ENCODE peak calls at places on chromosomes 16 and 17, in nine cellular contexts. Y is heart right ventricle; X is CD8-positive, alpha-beta T cell; Q is small intestine; G is Caco-2; S is K562; V is ovary; P is body of pancreas; B is Panc1. W is an unnamed sample.
A peak's percentile ranks its signal among the peaks of the same experiment; 100 is the strongest.

GRCh38 chr16:3655030-3655790 is 719 bp downstream of the DNASE1 start:
- DNase-seq in Y (no peak), X (no peak), Q (no peak), G (no peak), S (no peak), V (peak; percentile 37), P (peak; percentile 43), B (no peak), W (no peak)

GRCh38 chr17:60154616-60155426 is 5.0 kb downstream of the CA4 start:
- DNase-seq in Y (peak; percentile 42), X (no peak), Q (no peak), G (no peak), S (no peak), V (no peak), P (no peak), B (no peak), W (peak; percentile 71)

GRCh38 chr17:80959330-80960036 is 32.2 kb upstream of the CHMP6 start:
- DNase-seq in Y (peak; percentile 86), X (no peak), Q (no peak), G (no peak), S (no peak), V (peak; percentile 89), P (no peak), B (no peak), W (peak; percentile 96)

GRCh38 chr17:79311373-79311772 is 236.7 kb downstream of the ENGASE start:
- DNase-seq in Y (no peak), X (no peak), Q (no peak), G (no peak), S (no peak), V (no peak), P (no peak), B (no peak), W (no peak)

GRCh38 chr17:70881093-70881492 is 711.8 kb downstream of the KCNJ2 start:
- DNase-seq in Y (no peak), X (no peak), Q (no peak), G (no peak), S (no peak), V (no peak), P (no peak), B (no peak), W (no peak)

GRCh38 chr16:14525021-14525420 is 105.0 kb downstream of the PARN start:
- DNase-seq in Y (no peak), X (no peak), Q (no peak), G (no peak), S (no peak), V (no peak), P (no peak), B (no peak), W (no peak)

GRCh38 chr16:81581107-81581506 is 136.5 kb downstream of the CMIP start:
- DNase-seq in Y (no peak), X (no peak), Q (peak; percentile 56), G (peak; percentile 58), S (no peak), V (no peak), P (no peak), B (peak; percentile 56), W (no peak)

GRCh38 chr17:77572851-77573250 is 385.7 kb upstream of the TNRC6C start:
- DNase-seq in Y (no peak), X (no peak), Q (no peak), G (no peak), S (no peak), V (no peak), P (no peak), B (no peak), W (no peak)

GRCh38 chr17:38418693-38419507 is 9.4 kb upstream of the ARHGAP23 start:
- DNase-seq in Y (no peak), X (no peak), Q (no peak), G (peak; percentile 36), S (no peak), V (no peak), P (no peak), B (no peak), W (no peak)

GRCh38 chr17:43342601-43342905 is 56.2 kb upstream of the ARL4D start:
- DNase-seq in Y (no peak), X (no peak), Q (no peak), G (no peak), S (no peak), V (no peak), P (no peak), B (no peak), W (no peak)

GRCh38 chr17:73635101-73635767 is 9.0 kb downstream of the SDK2 start:
- DNase-seq in Y (no peak), X (no peak), Q (no peak), G (no peak), S (no peak), V (peak; percentile 5), P (no peak), B (no peak), W (no peak)

GRCh38 chr16:11907160-11907970 is 8.4 kb downstream of the GSPT1 start:
- DNase-seq in Y (no peak), X (no peak), Q (no peak), G (no peak), S (no peak), V (no peak), P (no peak), B (no peak), W (no peak)

GRCh38 chr16:67260426-67261063 is 11.8 kb downstream of the SLC9A5 start:
- DNase-seq in Y (no peak), X (no peak), Q (peak; percentile 51), G (peak; percentile 72), S (peak; percentile 63), V (no peak), P (no peak), B (no peak), W (peak; percentile 80)

GRCh38 chr17:40432864-40433528 is 10.3 kb upstream of the IGFBP4 start:
- DNase-seq in Y (no peak), X (no peak), Q (no peak), G (no peak), S (peak; percentile 33), V (no peak), P (peak; percentile 10), B (no peak), W (peak; percentile 76)

GRCh38 chr17:62187681-62188080 is 122.6 kb upstream of the MED13 start:
- DNase-seq in Y (no peak), X (no peak), Q (peak; percentile 76), G (no peak), S (peak; percentile 50), V (no peak), P (no peak), B (no peak), W (no peak)

GRCh38 chr17:71631483-71631882 is 489.3 kb upstream of the SOX9 start:
- DNase-seq in Y (no peak), X (no peak), Q (no peak), G (no peak), S (no peak), V (no peak), P (no peak), B (no peak), W (peak; percentile 39)

GRCh38 chr16:71562552-71562951 is 14.3 kb downstream of the TAT start:
- DNase-seq in Y (no peak), X (no peak), Q (no peak), G (no peak), S (no peak), V (no peak), P (no peak), B (no peak), W (no peak)

GRCh38 chr16:23486480-23486879 is 23.8 kb downstream of the GGA2 start:
- DNase-seq in Y (no peak), X (no peak), Q (no peak), G (no peak), S (no peak), V (no peak), P (no peak), B (no peak), W (no peak)

GRCh38 chr16:8600144-8600856 is 10.0 kb upstream of the TMEM114 start:
- DNase-seq in Y (no peak), X (no peak), Q (no peak), G (no peak), S (no peak), V (no peak), P (no peak), B (no peak), W (no peak)
- H3K4me1 ChIP-seq in Y (no peaks in the 10 kb centered on the region), X (no peaks in the 10 kb centered on the region), Q (no peaks in the 10 kb centered on the region), G (no peaks in the 10 kb centered on the region), S (no peaks in the 10 kb centered on the region), V (no peaks in the 10 kb centered on the region), P (no peaks in the 10 kb centered on the region), B (no peaks in the 10 kb centered on the region), W (no peaks in the 10 kb centered on the region)

GRCh38 chr17:10046786-10047609 is 141.9 kb upstream of the RCVRN start:
- DNase-seq in Y (no peak), X (no peak), Q (no peak), G (no peak), S (no peak), V (no peak), P (no peak), B (no peak), W (no peak)

GRCh38 chr17:10048951-10049350 is 143.9 kb upstream of the RCVRN start:
- DNase-seq in Y (no peak), X (no peak), Q (no peak), G (no peak), S (no peak), V (no peak), P (no peak), B (no peak), W (no peak)

GRCh38 chr17:10041916-10042588 is 137.0 kb upstream of the RCVRN start:
- DNase-seq in Y (no peak), X (no peak), Q (no peak), G (no peak), S (no peak), V (no peak), P (no peak), B (no peak), W (no peak)

GRCh38 chr17:10042589-10043244 is 137.6 kb upstream of the RCVRN start:
- DNase-seq in Y (no peak), X (no peak), Q (no peak), G (no peak), S (no peak), V (peak; percentile 61), P (no peak), B (no peak), W (no peak)

GRCh38 chr17:10046259-10046658 is 141.2 kb upstream of the RCVRN start:
- DNase-seq in Y (no peak), X (no peak), Q (no peak), G (no peak), S (no peak), V (no peak), P (no peak), B (no peak), W (no peak)
- H3K4me1 ChIP-seq in Y (peaks cover 32% of the 10 kb centered on the region), X (no peaks in the 10 kb centered on the region), Q (no peaks in the 10 kb centered on the region), G (no peaks in the 10 kb centered on the region), S (no peaks in the 10 kb centered on the region), V (peaks cover 8% of the 10 kb centered on the region), P (no peaks in the 10 kb centered on the region), B (no peaks in the 10 kb centered on the region), W (peaks cover 26% of the 10 kb centered on the region)

GRCh38 chr17:2087597-2088211 is 32.8 kb downstream of the HIC1 start:
- DNase-seq in Y (no peak), X (peak; percentile 56), Q (no peak), G (no peak), S (peak; percentile 16), V (no peak), P (no peak), B (no peak), W (no peak)
- H3K4me1 ChIP-seq in Y (peaks cover 89% of the 10 kb centered on the region), X (peaks cover 36% of the 10 kb centered on the region), Q (peaks cover 18% of the 10 kb centered on the region), G (peaks cover 22% of the 10 kb centered on the region), S (peaks cover 34% of the 10 kb centered on the region), V (peaks cover 25% of the 10 kb centered on the region), P (peaks cover 29% of the 10 kb centered on the region), B (peaks cover 3% of the 10 kb centered on the region), W (peaks cover 73% of the 10 kb centered on the region)

DNA sequence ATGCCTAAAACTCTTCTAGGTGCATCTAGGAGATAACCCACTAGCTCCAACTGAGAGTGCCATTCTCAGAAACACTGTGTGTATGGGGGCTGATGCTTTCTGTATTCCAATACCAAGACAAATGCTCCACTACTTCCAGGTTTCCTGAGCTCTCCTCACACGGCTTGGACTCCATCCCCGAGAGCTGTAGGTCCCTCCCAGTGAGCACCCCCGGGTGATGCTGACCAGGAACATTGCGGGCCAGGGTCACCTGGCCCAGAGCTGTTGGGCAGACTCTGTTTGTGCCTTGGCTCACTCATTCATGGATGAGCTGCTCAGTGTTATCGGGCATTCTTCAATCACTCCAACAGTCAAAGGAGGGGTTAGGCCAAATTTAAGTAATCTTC is 7.0 kb downstream of the CUEDC1 start:
- DNase-seq in Y (no peak), X (no peak), Q (no peak), G (no peak), S (no peak), V (no peak), P (no peak), B (no peak), W (no peak)
- H3K4me1 ChIP-seq in Y (peaks cover 100% of the 10 kb centered on the region), X (peaks cover 6% of the 10 kb centered on the region), Q (no peaks in the 10 kb centered on the region), G (peaks cover 66% of the 10 kb centered on the region), S (peaks cover 12% of the 10 kb centered on the region), V (peaks cover 9% of the 10 kb centered on the region), P (peaks cover 42% of the 10 kb centered on the region), B (peaks cover 92% of the 10 kb centered on the region), W (peaks cover 73% of the 10 kb centered on the region)

W was measured in adipocyte.